ENCODE peak calls at places on chromosomes 7 and 10, in seven cellular contexts. S is GM23248; B is fibroblast of lung; A is OCI-LY7; J is CD8-positive, alpha-beta memory T cell; I is prostate gland; C is HCT116. W is an unnamed sample.

GRCh38 chr10:126459878-126460481 is 71.7 kb upstream of the ADAM12 start:
- DNase-seq in S (peak; percentile 96), B (peak; percentile 95), A (no peak), J (no peak), I (no peak), C (peak; percentile 72), W (no peak)

GRCh38 chr7:140024585-140024984 is 38.2 kb downstream of the PARP12 start:
- DNase-seq in S (no peak), B (no peak), A (no peak), J (no peak), I (no peak), C (no peak), W (no peak)

GRCh38 chr10:79246606-79247275 is 100.5 kb upstream of the PPIF start:
- DNase-seq in S (peak; percentile 74), B (peak; percentile 67), A (no peak), J (no peak), I (no peak), C (no peak), W (no peak)

GRCh38 chr10:10418397-10418796 is 599.3 kb upstream of the CELF2 start:
- DNase-seq in S (no peak), B (no peak), A (peak; percentile 22), J (no peak), I (no peak), C (no peak), W (peak; percentile 48)

GRCh38 chr10:1255166-1255565 is 199.0 kb downstream of the WDR37 start:
- DNase-seq in S (no peak), B (no peak), A (no peak), J (no peak), I (no peak), C (no peak), W (peak; percentile 23)

GRCh38 chr10:11863353-11864105 is 40.4 kb downstream of the PROSER2 start:
- DNase-seq in S (no peak), B (no peak), A (peak; percentile 83), J (peak; percentile 12), I (no peak), C (no peak), W (peak; percentile 25)

GRCh38 chr10:130353928-130354327 is 217.7 kb downstream of the GLRX3 start:
- DNase-seq in S (no peak), B (no peak), A (no peak), J (no peak), I (no peak), C (no peak), W (no peak)

GRCh38 chr10:90775351-90776028 is 82.3 kb downstream of the HTR7 start:
- DNase-seq in S (peak; percentile 61), B (peak; percentile 14), A (no peak), J (no peak), I (no peak), C (no peak), W (no peak)

GRCh38 chr7:875476-876076 is 778 bp upstream of the GET4 start:
- DNase-seq in S (no peak), B (no peak), A (no peak), J (no peak), I (no peak), C (no peak), W (no peak)

GRCh38 chr7:34247468-34247867 is 342.1 kb downstream of the BMPER start:
- DNase-seq in S (peak; percentile 66), B (no peak), A (no peak), J (no peak), I (no peak), C (no peak), W (no peak)

GRCh38 chr10:3978174-3978573 is 193.2 kb upstream of the KLF6 start:
- DNase-seq in S (peak; percentile 71), B (peak; percentile 43), A (no peak), J (no peak), I (no peak), C (peak; percentile 6), W (no peak)

GRCh38 chr10:21304198-21304597 is 221.3 kb downstream of the SKIDA1 start:
- DNase-seq in S (no peak), B (no peak), A (no peak), J (no peak), I (no peak), C (no peak), W (no peak)

GRCh38 chr10:86793696-86794095 is 37.3 kb downstream of the BMPR1A start:
- DNase-seq in S (no peak), B (no peak), A (no peak), J (no peak), I (no peak), C (no peak), W (no peak)

GRCh38 chr10:21203473-21204107 is 306.5 kb upstream of the NEBL start:
- DNase-seq in S (no peak), B (no peak), A (no peak), J (no peak), I (no peak), C (no peak), W (no peak)

GRCh38 chr7:100823534-100823933 is 3.8 kb downstream of the EPHB4 start:
- DNase-seq in S (no peak), B (no peak), A (no peak), J (no peak), I (no peak), C (no peak), W (no peak)

GRCh38 chr7:121798896-121799295 is 74.1 kb upstream of the PTPRZ1 start:
- DNase-seq in S (no peak), B (no peak), A (no peak), J (no peak), I (no peak), C (no peak), W (no peak)

GRCh38 chr10:112804036-112804435 is 146.0 kb upstream of the TCF7L2 start:
- DNase-seq in S (no peak), B (no peak), A (no peak), J (no peak), I (peak; percentile 29), C (no peak), W (no peak)

DNA sequence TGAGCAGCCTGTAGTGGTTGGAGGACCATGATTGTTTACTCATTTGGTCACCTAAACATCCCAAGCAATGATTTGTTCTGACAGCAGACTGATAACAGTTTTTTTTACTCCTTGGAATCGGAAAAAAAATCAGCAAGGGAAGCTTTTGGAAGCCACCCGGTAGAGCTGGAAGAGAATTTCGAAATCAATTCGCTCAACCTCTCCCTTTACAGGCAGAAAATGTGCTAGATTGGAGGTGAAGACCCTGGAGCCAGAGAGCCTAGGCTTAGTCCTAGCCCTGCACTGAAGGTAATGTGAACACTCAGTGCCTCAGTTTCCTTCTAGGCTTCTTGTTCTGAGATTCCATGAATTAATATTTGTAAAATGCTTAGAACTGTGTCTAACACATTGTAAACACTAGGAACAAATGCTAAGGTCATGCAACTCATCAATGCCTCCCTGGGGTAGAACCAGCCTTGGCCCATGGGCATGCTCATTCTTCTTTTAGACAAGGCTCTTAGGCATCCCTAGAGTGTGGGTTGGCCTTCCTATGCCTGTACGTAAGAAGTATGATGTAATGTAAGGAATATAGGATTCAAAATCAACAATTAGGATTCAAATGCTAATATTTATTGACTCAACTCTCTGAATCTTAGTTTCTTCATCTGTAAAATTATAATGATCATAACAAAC is 52.7 kb downstream of the MET start:
- DNase-seq in S (no peak), B (no peak), A (no peak), J (no peak), I (no peak), C (no peak), W (no peak)
- H3K4me3 ChIP-seq in S (no peak overlapping the region), B (no peak overlapping the region), A (no peak overlapping the region), J (no peak overlapping the region), I (no peak overlapping the region), C (no peak overlapping the region), W (no peak overlapping the region)

DNA sequence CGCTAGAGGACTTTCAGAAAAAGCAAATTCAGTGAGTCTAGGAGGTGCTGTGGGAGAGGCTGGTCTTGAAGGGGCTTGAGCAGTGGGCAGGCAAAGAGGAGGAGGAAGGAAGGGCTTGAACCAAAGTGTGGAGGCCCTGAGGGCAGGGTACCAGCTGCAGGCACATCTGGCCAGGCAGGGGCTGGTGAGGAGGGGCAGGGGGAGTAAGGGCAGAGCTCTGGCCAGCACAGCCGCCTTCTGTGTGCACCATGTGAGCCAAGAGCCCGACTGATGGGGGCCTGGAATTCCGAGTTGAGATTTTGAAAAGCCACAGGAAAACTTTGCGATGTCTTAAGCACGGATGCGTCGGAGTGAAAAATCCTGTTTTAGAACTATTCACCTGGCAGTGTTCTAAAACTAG is 74.5 kb downstream of the PRPF18 start:
- DNase-seq in S (no peak), B (peak; percentile 30), A (no peak), J (no peak), I (no peak), C (no peak), W (no peak)
- H3K36me3 ChIP-seq in S (peaks cover 15% of the 10 kb centered on the region), B (peaks cover 30% of the 10 kb centered on the region), A (no peaks in the 10 kb centered on the region), J (no peaks in the 10 kb centered on the region), I (no peaks in the 10 kb centered on the region), C (no peaks in the 10 kb centered on the region), W (no peaks in the 10 kb centered on the region)

DNA sequence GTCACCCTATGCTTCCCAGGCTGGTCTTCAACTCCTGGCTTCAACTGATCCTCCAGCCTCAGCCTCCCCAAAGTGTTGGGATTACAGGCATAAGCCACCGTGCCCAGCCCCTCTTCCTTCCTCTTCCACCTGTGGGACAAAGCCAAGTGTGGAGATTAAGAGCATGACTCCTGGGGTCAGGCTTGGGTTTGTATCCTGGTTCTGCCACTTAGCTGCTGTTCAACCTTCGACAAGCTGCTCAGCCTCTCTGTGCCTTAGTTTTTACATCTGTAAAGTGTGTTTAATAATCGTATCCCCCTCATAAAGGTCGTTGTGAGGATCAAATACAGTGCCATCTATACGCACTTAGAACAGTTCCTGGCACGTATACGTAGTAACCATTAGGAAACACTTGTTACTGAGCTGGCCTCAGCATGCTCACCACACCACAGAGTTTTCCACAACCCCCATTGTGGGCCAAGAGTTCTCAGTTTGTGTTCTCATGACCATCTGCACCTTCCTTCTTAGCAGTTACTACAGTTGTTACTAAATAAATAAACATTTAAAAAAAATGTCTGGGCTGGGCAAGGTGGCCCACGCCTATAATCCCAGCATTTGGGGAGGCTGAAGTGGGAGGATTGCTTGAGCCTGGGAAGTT is 140.5 kb upstream of the BTBD16 start:
- DNase-seq in S (no peak), B (peak; percentile 40), A (no peak), J (no peak), I (no peak), C (no peak), W (no peak)
- H3K4me1 ChIP-seq in S (peaks cover 18% of the 10 kb centered on the region), B (peaks cover 10% of the 10 kb centered on the region), A (no peaks in the 10 kb centered on the region), J (no peaks in the 10 kb centered on the region), I (no peaks in the 10 kb centered on the region), C (peaks cover 38% of the 10 kb centered on the region), W (no peaks in the 10 kb centered on the region)

GRCh38 chr10:69215405-69216176 is 4.5 kb upstream of the HKDC1 start:
- DNase-seq in S (no peak), B (no peak), A (no peak), J (no peak), I (no peak), C (no peak), W (no peak)
- H3K4me3 ChIP-seq in S (no peak overlapping the region), B (no peak overlapping the region), A (no peak overlapping the region), J (no peak overlapping the region), I (no peak overlapping the region), C (no peak overlapping the region), W (peak overlapping the region; percentile 30)

DNA sequence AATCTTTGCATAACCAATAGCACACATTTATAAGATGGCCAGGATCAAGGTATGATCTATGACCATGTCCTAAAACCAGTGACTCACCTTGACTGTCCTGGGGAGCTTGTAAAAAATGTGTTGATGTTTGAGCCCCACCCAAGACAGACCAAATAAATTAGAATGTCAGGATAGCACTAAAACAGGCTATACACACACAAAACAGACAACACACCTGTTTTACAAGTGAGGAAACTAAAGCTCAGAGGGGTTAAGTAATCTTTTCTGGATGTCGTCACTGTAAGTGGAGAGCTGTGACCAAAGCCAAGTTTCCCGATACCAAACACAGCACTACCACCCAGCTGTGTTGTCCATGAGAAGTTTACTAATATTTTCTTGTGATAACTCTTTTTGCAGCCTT is 84.5 kb downstream of the AVL9 start:
- DNase-seq in S (no peak), B (no peak), A (no peak), J (no peak), I (no peak), C (no peak), W (no peak)
- H3K36me3 ChIP-seq in S (peaks cover 63% of the 10 kb centered on the region), B (peaks cover 5% of the 10 kb centered on the region), A (peaks cover 90% of the 10 kb centered on the region), J (peaks cover 38% of the 10 kb centered on the region), I (no peaks in the 10 kb centered on the region), C (peaks cover 37% of the 10 kb centered on the region), W (peaks cover 84% of the 10 kb centered on the region)